ENCODE peak calls at places on chromosome 6, in four cellular contexts. Q is IMR-90, W is neuronal stem cell, X is H9. M is an unnamed sample.

GRCh38 chr6:152750694-152751093 is at the start of gene VIP:
- DNase-seq in Q (peak; percentile 42), W (peak; percentile 62), X (peak; percentile 71), M (peak; percentile 33)

GRCh38 chr6:125748534-125749111 is 809 bp upstream of the HEY2 start:
- DNase-seq in Q (peak; percentile 10), W (peak; percentile 32), X (no peak), M (peak; percentile 56)

GRCh38 chr6:13406051-13406477 is 77.7 kb upstream of the TBC1D7 start:
- DNase-seq in Q (no peak), W (no peak), X (no peak), M (no peak)

GRCh38 chr6:73832313-73832712 is 136.3 kb downstream of the CD109 start:
- DNase-seq in Q (no peak), W (no peak), X (no peak), M (no peak)

GRCh38 chr6:168828800-168829199 is 387.8 kb downstream of the SMOC2 start:
- DNase-seq in Q (no peak), W (no peak), X (no peak), M (peak; percentile 6)

GRCh38 chr6:165662671-165663282 is at the start of gene PDE10A:
- DNase-seq in Q (peak; percentile 55), W (peak; percentile 68), X (peak; percentile 65), M (peak; percentile 54)

GRCh38 chr6:46612645-46613044 is 40.0 kb downstream of the CYP39A1 start:
- DNase-seq in Q (no peak), W (no peak), X (no peak), M (no peak)

GRCh38 chr6:117272886-117273285 is 7.5 kb downstream of the VGLL2 start:
- DNase-seq in Q (no peak), W (no peak), X (no peak), M (no peak)

GRCh38 chr6:151807513-151808330 is at the start of gene ESR1:
- DNase-seq in Q (no peak), W (no peak), X (peak; percentile 87), M (peak; percentile 2)

DNA sequence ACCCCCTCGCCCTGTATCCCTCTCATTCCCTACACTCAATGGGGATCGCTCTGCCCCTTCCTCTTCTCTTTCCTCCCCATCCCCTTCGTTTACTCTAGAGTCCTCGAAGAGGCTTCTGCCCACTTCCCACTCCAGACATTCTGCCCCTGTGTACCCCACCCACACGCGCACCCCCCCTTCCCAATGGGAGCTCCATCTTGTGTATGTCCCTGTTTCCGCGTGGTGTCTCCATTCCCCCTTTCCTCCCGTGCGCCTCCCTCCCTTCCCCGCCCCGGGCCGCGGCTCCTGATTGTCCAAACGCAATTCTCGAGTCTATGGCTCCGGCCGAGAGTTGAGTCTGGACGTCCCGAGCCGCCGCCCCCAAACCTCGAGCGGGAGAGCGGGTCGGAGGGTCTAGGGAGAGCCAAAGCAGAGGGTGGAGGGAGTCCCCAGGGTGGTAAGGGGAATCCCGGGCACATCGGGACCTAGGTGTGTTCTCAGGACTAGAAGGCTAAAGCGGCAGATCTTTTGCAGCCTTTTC is 671 bp upstream of the RING1 start:
- DNase-seq in Q (peak; percentile 43), W (no peak), X (no peak), M (peak; percentile 81)
- H3K18ac ChIP-seq in Q (peak overlapping the region; percentile 72), W (peak overlapping the region; percentile 99), X (no peak overlapping the region), M (peak overlapping the region; percentile 96)

GRCh38 chr6:56541736-56542366 is 100.8 kb downstream of the DST start:
- DNase-seq in Q (no peak), W (no peak), X (no peak), M (peak; percentile 32)
- H3K18ac ChIP-seq in Q (peak overlapping the region; percentile 84), W (no peak overlapping the region), X (no peak overlapping the region), M (no peak overlapping the region)

DNA sequence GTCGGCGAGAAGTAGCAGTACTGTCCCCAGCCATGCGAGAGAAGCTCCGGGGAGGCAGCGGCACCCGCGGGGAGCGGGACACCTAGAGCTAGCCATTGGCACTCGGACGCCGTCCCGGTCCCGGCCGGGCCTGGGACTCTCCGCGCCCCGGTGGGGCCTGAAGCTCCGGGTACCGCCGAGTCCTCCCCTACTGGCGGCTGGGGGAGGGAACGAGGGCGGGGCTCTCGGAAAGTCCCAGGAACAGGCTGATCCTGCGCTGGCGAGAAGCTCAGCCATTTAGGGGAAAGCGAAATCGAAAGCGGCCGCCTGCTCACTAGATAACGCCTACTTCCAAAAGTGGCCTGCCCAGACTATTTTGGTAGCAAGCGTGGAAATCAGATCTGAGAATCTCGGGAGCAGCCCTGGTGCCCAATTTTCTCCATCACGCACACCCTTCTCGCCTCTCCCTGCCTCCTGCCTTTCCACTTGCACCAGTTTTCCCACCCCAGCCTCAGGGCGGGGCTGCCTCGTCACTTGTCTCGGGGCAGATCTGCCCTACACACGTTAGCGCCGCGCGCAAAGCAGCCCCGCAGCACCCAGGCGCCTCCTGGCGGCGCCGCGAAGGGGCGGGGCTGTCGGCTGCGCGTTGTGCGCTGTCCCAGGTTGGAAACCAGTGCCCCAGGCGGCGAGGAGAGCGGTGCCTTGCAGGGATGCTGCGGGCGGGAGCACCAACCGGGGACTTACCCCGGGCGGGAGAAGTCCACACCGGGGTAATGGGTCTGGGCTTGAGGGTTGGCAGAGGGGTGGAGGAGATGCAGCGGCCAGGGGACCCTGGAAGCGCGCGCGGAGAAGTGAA is at the start of the genes PSMB9 and TAP1:
- DNase-seq in Q (peak; percentile 90), W (peak; percentile 86), X (peak; percentile 95), M (peak; percentile 97)
- H3K18ac ChIP-seq in Q (peak within 1 kb of the TSS; percentile 53), W (peak within 1 kb of the TSS; percentile 88), X (peak within 1 kb of the TSS; percentile 72), M (peak within 1 kb of the TSS; percentile 97)

DNA sequence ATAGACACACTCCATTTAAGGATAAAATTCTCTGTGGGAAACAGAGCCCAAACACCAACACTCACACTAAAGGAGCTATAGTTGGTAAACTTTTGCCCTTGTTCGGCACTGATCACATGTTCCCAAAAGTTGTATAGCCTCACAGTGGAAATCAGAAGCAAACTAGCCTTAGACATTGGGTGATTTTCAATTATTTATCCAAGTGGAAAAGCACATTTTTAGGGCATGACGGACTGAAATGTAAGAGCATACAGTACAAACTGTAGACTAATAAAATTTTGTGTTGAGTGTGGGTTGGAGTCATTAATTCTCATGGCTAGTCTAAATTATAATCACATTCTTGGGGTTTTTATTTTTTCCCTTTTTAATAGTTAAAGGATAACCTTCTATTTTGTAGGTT is 202.4 kb downstream of the MOXD1 start:
- DNase-seq in Q (peak; percentile 87), W (no peak), X (no peak), M (no peak)
- H3K18ac ChIP-seq in Q (peak overlapping the region; percentile 81), W (no peak overlapping the region), X (no peak overlapping the region), M (no peak overlapping the region)

DNA sequence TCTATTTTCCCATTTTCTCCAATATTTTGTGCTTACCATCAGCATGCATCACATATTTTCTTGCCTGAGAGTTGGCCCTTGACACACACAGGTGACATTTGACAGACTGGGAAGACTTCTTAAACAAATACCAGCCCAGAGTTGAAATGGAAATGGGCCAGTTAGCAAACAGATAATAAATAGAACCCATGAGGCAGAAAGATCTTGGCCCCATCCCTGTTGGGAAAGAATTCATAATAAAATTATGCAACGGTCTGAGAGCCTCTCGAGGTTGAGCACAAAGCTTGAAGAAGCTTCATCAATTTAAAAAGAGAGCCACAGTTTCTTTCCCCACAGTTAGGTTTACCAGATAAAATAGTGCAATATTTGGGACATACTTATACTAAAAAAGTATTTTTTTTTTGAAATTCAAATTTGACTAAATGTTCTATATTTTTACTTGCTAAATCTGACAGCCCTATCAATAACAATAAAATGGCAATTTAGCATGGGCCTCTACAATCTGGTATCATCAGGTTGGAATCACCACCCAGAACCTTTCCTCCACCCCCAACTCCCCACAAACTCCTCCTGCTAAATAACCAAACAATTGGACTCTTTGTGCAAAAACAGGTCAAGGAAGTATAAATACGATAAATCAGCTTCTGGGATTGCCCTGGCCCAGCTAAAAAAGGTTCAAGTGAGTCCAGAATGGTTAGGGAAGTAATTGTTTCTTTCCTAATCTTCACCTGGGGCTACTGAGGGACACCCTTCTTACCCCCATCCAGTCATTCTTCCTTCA is 129.8 kb downstream of the CD164 start:
- DNase-seq in Q (no peak), W (no peak), X (no peak), M (no peak)
- H3K18ac ChIP-seq in Q (no peak overlapping the region), W (no peak overlapping the region), X (no peak overlapping the region), M (no peak overlapping the region)

GRCh38 chr6:28135393-28135792 is 6.3 kb upstream of the ZKSCAN8 start:
- DNase-seq in Q (no peak), W (no peak), X (no peak), M (no peak)

GRCh38 chr6:28134716-28135115 is 7.0 kb upstream of the ZKSCAN8 start:
- DNase-seq in Q (no peak), W (no peak), X (no peak), M (peak; percentile 11)

GRCh38 chr6:28134015-28134414 is 7.7 kb upstream of the ZKSCAN8 start:
- DNase-seq in Q (peak; percentile 52), W (no peak), X (peak; percentile 28), M (peak; percentile 68)

GRCh38 chr6:28137458-28138020 is 4.1 kb upstream of the ZKSCAN8 start:
- DNase-seq in Q (peak; percentile 14), W (no peak), X (no peak), M (peak; percentile 66)

GRCh38 chr6:28136585-28137457 is 4.9 kb upstream of the ZKSCAN8 start:
- DNase-seq in Q (peak; percentile 96), W (peak; percentile 89), X (peak; percentile 88), M (peak; percentile 96)
- H3K18ac ChIP-seq in Q (peak overlapping the region; percentile 80), W (peak overlapping the region; percentile 94), X (no peak overlapping the region), M (peak overlapping the region; percentile 99)

DNA sequence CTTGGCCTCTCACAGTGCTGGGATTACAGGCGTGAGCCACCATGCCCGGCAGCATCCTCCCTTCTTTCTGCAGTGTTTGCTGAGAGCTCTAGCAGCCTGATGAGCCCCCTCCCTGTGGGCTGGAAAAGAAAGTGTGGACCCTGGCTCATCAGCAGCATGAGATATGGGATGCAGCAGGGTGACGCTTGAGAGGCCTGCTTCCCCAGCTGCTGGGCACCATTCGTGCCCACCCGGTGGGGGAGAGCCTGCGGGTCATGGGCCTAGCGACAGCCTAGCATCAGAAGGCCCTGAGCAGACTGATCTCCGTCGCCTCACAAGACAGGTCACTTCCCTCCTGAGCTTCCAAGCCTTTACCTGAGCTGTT is 16.0 kb upstream of the CCDC167 start:
- DNase-seq in Q (no peak), W (no peak), X (no peak), M (no peak)
- H3K18ac ChIP-seq in Q (no peak overlapping the region), W (peak overlapping the region; percentile 80), X (no peak overlapping the region), M (no peak overlapping the region)

DNA sequence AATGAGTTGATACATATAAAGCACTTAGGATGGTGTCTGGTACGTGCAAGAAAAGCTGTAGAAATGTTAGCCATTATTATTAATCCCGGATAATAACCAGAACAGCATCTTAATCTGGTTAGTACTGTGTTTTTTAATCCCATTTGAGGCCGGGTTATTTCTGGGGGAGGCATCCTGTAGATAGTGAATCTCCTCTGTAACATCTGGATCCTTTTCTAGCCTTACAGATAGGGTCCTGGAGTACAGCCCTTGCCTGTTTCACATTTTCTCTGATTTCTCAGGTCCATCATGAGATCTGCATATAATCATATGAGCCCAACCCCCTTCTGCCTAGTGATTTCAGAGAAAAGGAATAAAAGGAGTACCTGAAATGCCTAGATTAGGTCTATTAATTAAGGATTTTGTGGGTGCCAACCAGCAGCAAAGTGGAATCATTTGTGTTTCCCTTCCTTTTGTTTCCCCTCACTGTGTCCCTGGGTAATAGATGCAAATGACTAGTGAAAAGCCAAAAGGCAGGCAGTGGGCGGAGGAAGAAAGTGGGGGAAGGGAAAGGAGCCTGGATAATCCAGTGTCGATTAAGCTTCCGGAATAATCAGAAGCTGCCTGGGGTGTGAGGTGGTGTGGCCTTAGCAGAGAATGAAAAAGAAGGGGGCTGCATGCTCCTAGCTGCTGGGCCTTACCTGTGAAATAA is 88.9 kb downstream of the SOBP start:
- DNase-seq in Q (no peak), W (peak; percentile 47), X (peak; percentile 48), M (no peak)
- H3K18ac ChIP-seq in Q (no peak overlapping the region), W (no peak overlapping the region), X (no peak overlapping the region), M (no peak overlapping the region)